ENCODE peak calls at places on chromosomes 3 and 15, in eight cellular contexts. L is WTC11, W is pancreas, I is heart left ventricle, Z is neuronal stem cell, R is Daoy, H is psoas muscle, X is RCC 7860. P is an unnamed sample.

GRCh38 chr15:90470453-90470852 is 59.3 kb upstream of the CRTC3 start:
- DNase-seq in L (no peak), W (no peak), I (no peak), Z (no peak), R (no peak), H (no peak), X (no peak), P (no peak)

GRCh38 chr3:64644483-64644882 is 43.3 kb downstream of the ADAMTS9 start:
- DNase-seq in L (no peak), W (no peak), I (no peak), Z (no peak), R (no peak), H (no peak), X (no peak), P (no peak)

GRCh38 chr3:50523170-50523865 is 19.9 kb upstream of the CACNA2D2 start:
- DNase-seq in L (no peak), W (no peak), I (no peak), Z (no peak), R (no peak), H (no peak), X (peak), P (no peak)

GRCh38 chr3:107412376-107412775 is 35.1 kb downstream of the CCDC54 start:
- DNase-seq in L (no peak), W (no peak), I (no peak), Z (no peak), R (no peak), H (no peak), X (no peak), P (no peak)

GRCh38 chr3:48406443-48407431 is 23.1 kb downstream of the PLXNB1 start:
- DNase-seq in L (no peak), W (peak), I (no peak), Z (no peak), R (peak), H (no peak), X (no peak), P (peak)

GRCh38 chr3:49871536-49872157 is 1.9 kb upstream of the CAMKV start:
- DNase-seq in L (no peak), W (no peak), I (no peak), Z (no peak), R (no peak), H (no peak), X (no peak), P (no peak)

GRCh38 chr15:67433495-67434099 is 87.3 kb upstream of the C15orf61 start:
- DNase-seq in L (peak), W (peak), I (peak), Z (peak), R (peak), H (peak), X (peak), P (no peak)

GRCh38 chr3:5136619-5137429 is 14.7 kb downstream of the ARL8B start:
- DNase-seq in L (no peak), W (no peak), I (no peak), Z (no peak), R (peak), H (no peak), X (no peak), P (no peak)

GRCh38 chr15:65038838-65039237 is 6.3 kb upstream of the SLC51B start:
- DNase-seq in L (no peak), W (no peak), I (no peak), Z (no peak), R (no peak), H (no peak), X (no peak), P (no peak)

GRCh38 chr15:72202801-72203506 is 5.4 kb upstream of the GRAMD2A start:
- DNase-seq in L (no peak), W (no peak), I (no peak), Z (no peak), R (no peak), H (no peak), X (no peak), P (no peak)